ENCODE peak calls at places on chromosomes 7 and 10, in ten cellular contexts. F, Z, R, H, Y, X, V, E, J and P are unnamed samples. For H3K4me1, the result is how much of the 10 kb centered on the place peaks cover.

GRCh38 chr7:43164757-43165156 is 52.3 kb downstream of the HECW1 start:
- DNase-seq in F (no peak), Z (no peak), R (no peak), H (no peak), Y (peak), X (no peak), V (no peak), E (peak), J (no peak), P (no peak)

GRCh38 chr7:116588641-116589594 is 64.1 kb downstream of the CAV1 start:
- DNase-seq in F (peak), Z (no peak), R (no peak), H (no peak), Y (peak), X (peak), V (no peak), E (peak), J (no peak), P (no peak)

GRCh38 chr10:124619802-124620490 is 124.2 kb downstream of the FAM53B start:
- DNase-seq in F (no peak), Z (no peak), R (no peak), H (no peak), Y (no peak), X (no peak), V (peak), E (no peak), J (no peak), P (no peak)

GRCh38 chr10:117362313-117362712 is 12.9 kb downstream of the PDZD8 start:
- DNase-seq in F (no peak), Z (no peak), R (no peak), H (no peak), Y (no peak), X (no peak), V (no peak), E (peak), J (no peak), P (no peak)

GRCh38 chr7:94588090-94588489 is 67.8 kb downstream of the SGCE start:
- DNase-seq in F (peak), Z (no peak), R (no peak), H (no peak), Y (no peak), X (peak), V (no peak), E (no peak), J (no peak), P (no peak)

GRCh38 chr7:152137476-152138025 is 112.1 kb downstream of the GALNT11 start:
- DNase-seq in F (no peak), Z (no peak), R (no peak), H (no peak), Y (no peak), X (no peak), V (no peak), E (peak), J (no peak), P (no peak)

GRCh38 chr10:9097206-9097990 is 1042.9 kb downstream of the GATA3 start:
- DNase-seq in F (peak), Z (no peak), R (no peak), H (no peak), Y (no peak), X (no peak), V (no peak), E (no peak), J (no peak), P (no peak)

GRCh38 chr10:29245476-29245875 is 43.4 kb upstream of the LYZL1 start:
- DNase-seq in F (no peak), Z (no peak), R (no peak), H (no peak), Y (no peak), X (no peak), V (no peak), E (peak), J (no peak), P (no peak)

GRCh38 chr10:121104476-121105111 is 253.4 kb downstream of the WDR11 start:
- DNase-seq in F (peak), Z (no peak), R (no peak), H (no peak), Y (no peak), X (no peak), V (no peak), E (no peak), J (no peak), P (no peak)

GRCh38 chr7:147400926-147401325 is 1189.6 kb upstream of the C7orf33 start:
- DNase-seq in F (no peak), Z (no peak), R (no peak), H (no peak), Y (no peak), X (no peak), V (no peak), E (no peak), J (no peak), P (no peak)

GRCh38 chr10:87862644-87863101 is 660 bp downstream of the KLLN start:
- DNase-seq in F (peak), Z (peak), R (no peak), H (no peak), Y (no peak), X (no peak), V (no peak), E (no peak), J (peak), P (no peak)

GRCh38 chr10:97412891-97413304 is 11.8 kb upstream of the RRP12 start:
- DNase-seq in F (no peak), Z (no peak), R (no peak), H (no peak), Y (peak), X (no peak), V (no peak), E (no peak), J (no peak), P (no peak)

GRCh38 chr10:60944159-60944909 is at the start of gene RHOBTB1:
- DNase-seq in F (peak), Z (no peak), R (peak), H (peak), Y (no peak), X (peak), V (peak), E (peak), J (peak), P (no peak)

GRCh38 chr7:104814671-104815400 is 199.2 kb upstream of the KMT2E start:
- DNase-seq in F (no peak), Z (no peak), R (no peak), H (peak), Y (no peak), X (no peak), V (no peak), E (no peak), J (no peak), P (no peak)

GRCh38 chr10:70445718-70446485 is 4.4 kb upstream of the NODAL start:
- DNase-seq in F (no peak), Z (no peak), R (no peak), H (peak), Y (no peak), X (no peak), V (no peak), E (peak), J (no peak), P (no peak)

GRCh38 chr7:29988391-29989256 is 977 bp downstream of the SCRN1 start:
- DNase-seq in F (peak), Z (no peak), R (peak), H (peak), Y (peak), X (peak), V (peak), E (peak), J (peak), P (no peak)

GRCh38 chr7:22481726-22482125 is 18.3 kb downstream of the STEAP1B start:
- DNase-seq in F (no peak), Z (no peak), R (no peak), H (no peak), Y (no peak), X (no peak), V (no peak), E (peak), J (no peak), P (no peak)

GRCh38 chr10:119997429-119997828 is 104.9 kb downstream of the SEC23IP start:
- DNase-seq in F (no peak), Z (no peak), R (no peak), H (no peak), Y (no peak), X (no peak), V (no peak), E (no peak), J (no peak), P (no peak)

GRCh38 chr10:58531084-58531695 is 18.5 kb downstream of the BICC1 start:
- DNase-seq in F (peak), Z (no peak), R (no peak), H (no peak), Y (peak), X (peak), V (no peak), E (peak), J (peak), P (peak)

GRCh38 chr7:908159-908918 is 32.0 kb downstream of the GET4 start:
- DNase-seq in F (no peak), Z (peak), R (no peak), H (no peak), Y (no peak), X (no peak), V (no peak), E (no peak), J (no peak), P (no peak)

GRCh38 chr7:151665363-151665762 is 145.7 kb upstream of the RHEB start:
- DNase-seq in F (no peak), Z (no peak), R (peak), H (peak), Y (no peak), X (no peak), V (no peak), E (peak), J (no peak), P (no peak)

GRCh38 chr10:112214335-112214941 is 30.9 kb upstream of the GPAM start:
- DNase-seq in F (no peak), Z (no peak), R (no peak), H (no peak), Y (no peak), X (no peak), V (no peak), E (no peak), J (no peak), P (no peak)

GRCh38 chr7:30285531-30286284 is 1.3 kb downstream of the ZNRF2 start:
- DNase-seq in F (peak), Z (peak), R (peak), H (peak), Y (no peak), X (peak), V (peak), E (peak), J (peak), P (no peak)

GRCh38 chr10:69455009-69455763 is 3.9 kb downstream of the TSPAN15 start:
- DNase-seq in F (no peak), Z (no peak), R (no peak), H (no peak), Y (no peak), X (no peak), V (no peak), E (no peak), J (no peak), P (no peak)

GRCh38 chr7:1670894-1671875 is 1.1 kb downstream of the ELFN1 start:
- DNase-seq in F (no peak), Z (peak), R (peak), H (peak), Y (no peak), X (no peak), V (no peak), E (no peak), J (no peak), P (no peak)

GRCh38 chr7:1567082-1567771 is 2.6 kb downstream of the PSMG3 start:
- DNase-seq in F (no peak), Z (no peak), R (no peak), H (peak), Y (peak), X (no peak), V (no peak), E (no peak), J (peak), P (no peak)

GRCh38 chr10:16662889-16663288 is 141.2 kb upstream of the C1QL3 start:
- DNase-seq in F (no peak), Z (no peak), R (no peak), H (no peak), Y (no peak), X (no peak), V (no peak), E (no peak), J (no peak), P (no peak)

GRCh38 chr7:131147604-131148003 is 180.1 kb upstream of the MKLN1 start:
- DNase-seq in F (no peak), Z (no peak), R (no peak), H (no peak), Y (no peak), X (no peak), V (no peak), E (no peak), J (no peak), P (no peak)

GRCh38 chr10:43871004-43871439 is 222.3 kb upstream of the ZNF32 start:
- DNase-seq in F (no peak), Z (no peak), R (no peak), H (no peak), Y (no peak), X (no peak), V (no peak), E (no peak), J (no peak), P (no peak)

GRCh38 chr10:102633282-102633681 is 11.0 kb upstream of the TRIM8 start:
- DNase-seq in F (no peak), Z (peak), R (peak), H (peak), Y (no peak), X (no peak), V (no peak), E (peak), J (no peak), P (no peak)

GRCh38 chr7:92260248-92260781 is 14.5 kb downstream of the ANKIB1 start:
- DNase-seq in F (no peak), Z (no peak), R (no peak), H (no peak), Y (peak), X (no peak), V (no peak), E (peak), J (no peak), P (no peak)

GRCh38 chr7:139783647-139784385 is 6.0 kb upstream of the HIPK2 start:
- DNase-seq in F (peak), Z (no peak), R (no peak), H (no peak), Y (no peak), X (no peak), V (no peak), E (no peak), J (no peak), P (no peak)

GRCh38 chr10:3964516-3964915 is 179.5 kb upstream of the KLF6 start:
- DNase-seq in F (no peak), Z (no peak), R (no peak), H (no peak), Y (no peak), X (no peak), V (no peak), E (no peak), J (no peak), P (no peak)

GRCh38 chr7:132133501-132133900 is 442.8 kb downstream of the PLXNA4 start:
- DNase-seq in F (no peak), Z (no peak), R (no peak), H (no peak), Y (no peak), X (no peak), V (no peak), E (no peak), J (no peak), P (no peak)

GRCh38 chr7:12771378-12771877 is 84.0 kb downstream of the ARL4A start:
- DNase-seq in F (peak), Z (no peak), R (no peak), H (no peak), Y (no peak), X (peak), V (no peak), E (peak), J (no peak), P (no peak)

GRCh38 chr7:70525991-70526390 is 606.0 kb upstream of the GALNT17 start:
- DNase-seq in F (no peak), Z (no peak), R (no peak), H (no peak), Y (no peak), X (no peak), V (no peak), E (no peak), J (no peak), P (no peak)

GRCh38 chr10:116972136-116972535 is 32.9 kb downstream of the SHTN1 start:
- DNase-seq in F (no peak), Z (no peak), R (no peak), H (no peak), Y (no peak), X (no peak), V (no peak), E (no peak), J (no peak), P (no peak)

GRCh38 chr7:106779877-106780276 is 85.2 kb upstream of the PIK3CG start:
- DNase-seq in F (peak), Z (no peak), R (no peak), H (peak), Y (peak), X (no peak), V (no peak), E (no peak), J (peak), P (no peak)
- H3K4me1 ChIP-seq in F (under half), Z (under half), R (under half), H (under half), Y (under half), X (under half), V (under half), E (under half), J (under half), P (under half)

DNA sequence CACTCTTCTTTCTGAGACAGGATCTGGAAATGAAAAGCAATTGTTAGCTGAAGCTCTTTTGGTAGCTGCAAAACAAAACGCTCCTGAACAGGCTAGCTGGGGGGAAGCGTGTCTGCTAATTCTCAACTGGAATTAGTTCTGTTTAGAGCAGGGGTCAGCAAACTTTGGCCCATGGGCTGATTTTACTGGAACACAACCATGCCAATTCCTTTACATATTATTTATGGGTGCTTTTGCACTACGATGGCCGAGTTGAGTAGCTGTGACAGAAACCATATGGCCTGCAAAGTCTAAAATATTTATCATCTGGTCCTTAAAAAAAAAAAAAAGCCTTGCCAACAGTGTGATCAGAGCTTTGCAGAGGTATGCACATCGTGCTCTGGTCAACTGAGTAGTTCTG is 108.4 kb upstream of the PDLIM1 start:
- DNase-seq in F (no peak), Z (no peak), R (no peak), H (no peak), Y (no peak), X (no peak), V (no peak), E (no peak), J (no peak), P (no peak)
- H3K27ac ChIP-seq in F (no peak), Z (no peak), R (peak), H (no peak), Y (no peak), X (no peak), V (no peak), E (no peak), J (peak), P (no peak)

DNA sequence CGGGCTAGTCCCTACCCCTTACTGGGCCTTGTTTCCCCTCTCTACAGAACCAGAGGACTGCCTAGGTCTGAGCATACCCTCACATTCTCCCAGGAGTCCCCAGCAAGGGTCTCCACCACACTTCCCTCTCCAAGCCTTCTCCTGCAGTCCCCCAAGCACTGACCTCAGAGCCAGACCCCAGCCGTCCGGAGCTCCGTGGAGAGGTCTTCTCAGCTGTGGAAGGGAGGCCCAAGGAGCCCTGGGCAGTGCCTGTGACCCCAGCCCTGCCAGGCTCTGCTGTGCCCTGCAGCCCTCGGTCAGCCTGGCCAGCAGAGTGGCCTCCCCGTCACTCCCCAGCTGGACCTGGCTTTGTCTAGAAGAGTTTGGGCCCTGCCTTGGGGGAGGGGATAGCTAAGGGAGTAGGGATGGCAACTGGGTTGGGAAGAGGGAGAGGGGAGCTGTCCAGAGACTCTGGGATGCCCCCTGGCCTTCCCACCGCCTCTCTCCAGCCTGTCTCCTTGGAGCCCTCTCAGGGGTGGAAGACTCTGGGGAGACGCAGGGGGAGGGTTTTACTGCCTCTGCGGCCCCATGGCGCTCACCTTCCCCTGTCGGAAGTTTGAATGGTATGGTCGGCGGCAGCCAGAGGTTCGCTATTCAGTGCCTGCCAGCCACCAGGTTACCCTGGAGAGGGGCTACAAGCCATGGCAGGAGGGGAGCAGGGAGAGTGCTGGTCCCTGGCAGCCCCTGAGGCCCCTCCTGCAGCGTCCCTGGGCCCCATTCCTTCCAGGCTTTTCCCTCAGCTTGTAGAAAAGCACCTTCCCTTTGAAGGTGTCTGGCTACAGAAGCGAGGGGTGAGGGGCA is at the start of gene C10orf105:
- DNase-seq in F (peak), Z (no peak), R (no peak), H (no peak), Y (no peak), X (no peak), V (no peak), E (no peak), J (no peak), P (peak)
- H3K4me1 ChIP-seq in F (under half), Z (half or more), R (under half), H (under half), Y (under half), X (under half), V (under half), E (under half), J (under half), P (under half)

GRCh38 chr7:7732566-7733290 is 14.3 kb upstream of the RPA3 start:
- DNase-seq in F (peak), Z (no peak), R (no peak), H (no peak), Y (no peak), X (peak), V (no peak), E (peak), J (no peak), P (no peak)
- H3K27ac ChIP-seq in F (no peak), Z (no peak), R (no peak), H (no peak), Y (no peak), X (no peak), V (no peak), E (no peak), J (peak), P (no peak)

GRCh38 chr10:79102056-79102874 is 33.5 kb downstream of the ZMIZ1 start:
- DNase-seq in F (peak), Z (no peak), R (peak), H (peak), Y (no peak), X (no peak), V (no peak), E (peak), J (peak), P (no peak)

GRCh38 chr10:79100761-79101160 is 32.0 kb downstream of the ZMIZ1 start:
- DNase-seq in F (no peak), Z (no peak), R (no peak), H (no peak), Y (no peak), X (no peak), V (no peak), E (no peak), J (no peak), P (no peak)

GRCh38 chr10:79103078-79103477 is 34.3 kb downstream of the ZMIZ1 start:
- DNase-seq in F (no peak), Z (no peak), R (no peak), H (no peak), Y (no peak), X (no peak), V (no peak), E (no peak), J (no peak), P (no peak)

GRCh38 chr10:79099898-79100448 is 31.2 kb downstream of the ZMIZ1 start:
- DNase-seq in F (no peak), Z (no peak), R (no peak), H (no peak), Y (no peak), X (no peak), V (no peak), E (no peak), J (no peak), P (no peak)

DNA sequence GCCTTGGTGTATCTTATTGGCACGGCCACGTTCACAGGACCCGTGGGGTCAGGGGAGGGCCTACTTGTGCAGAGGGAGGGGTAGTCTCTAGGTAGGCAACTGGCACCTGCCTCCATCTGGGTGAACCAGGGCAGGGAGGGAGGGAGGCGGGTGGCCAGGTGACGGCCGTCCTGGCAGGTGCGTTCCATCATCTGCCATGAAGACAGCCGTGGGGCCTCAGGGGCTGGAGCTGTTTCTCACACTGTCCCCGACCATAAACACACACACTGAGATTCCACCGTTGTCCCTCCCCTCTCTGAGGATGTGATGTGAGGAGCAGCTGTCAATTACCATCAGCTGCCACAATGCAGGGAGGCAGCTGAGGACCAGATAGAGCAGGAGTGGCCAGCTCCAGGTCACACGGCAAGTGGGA is 32.8 kb downstream of the ZMIZ1 start:
- DNase-seq in F (no peak), Z (no peak), R (no peak), H (no peak), Y (no peak), X (no peak), V (no peak), E (no peak), J (no peak), P (no peak)
- H3K4me1 ChIP-seq in F (under half), Z (under half), R (under half), H (half or more), Y (under half), X (under half), V (under half), E (half or more), J (half or more), P (under half)